ENCODE peak calls at places on chromosomes 6 and 20, in five cellular contexts. One of them, this sample, is unnamed.

GRCh38 chr6:133814797-133815196 is 74.1 kb upstream of the TCF21 start:
- DNase-seq in GM12878: no peak
- DNase-seq in progenitor cell of endocrine pancreas: no peak
- DNase-seq in HFF-Myc: no peak
- DNase-seq in Calu3: peak; percentile 4
- DNase-seq in this sample: peak; percentile 44

GRCh38 chr6:7148100-7148822 is 40.5 kb downstream of the RREB1 start:
- DNase-seq in GM12878: no peak
- DNase-seq in progenitor cell of endocrine pancreas: no peak
- DNase-seq in HFF-Myc: no peak
- DNase-seq in Calu3: no peak
- DNase-seq in this sample: peak; percentile 71

GRCh38 chr6:148628251-148628650 is 118.6 kb upstream of the UST start:
- DNase-seq in GM12878: no peak
- DNase-seq in progenitor cell of endocrine pancreas: no peak
- DNase-seq in HFF-Myc: no peak
- DNase-seq in Calu3: no peak
- DNase-seq in this sample: no peak

GRCh38 chr20:58670097-58670496 is 19.0 kb downstream of the STX16 start:
- DNase-seq in GM12878: no peak
- DNase-seq in progenitor cell of endocrine pancreas: no peak
- DNase-seq in HFF-Myc: no peak
- DNase-seq in Calu3: no peak
- DNase-seq in this sample: peak; percentile 5

GRCh38 chr6:152863618-152864326 is 113.2 kb downstream of the VIP start:
- DNase-seq in GM12878: peak; percentile 8
- DNase-seq in progenitor cell of endocrine pancreas: peak; percentile 41
- DNase-seq in HFF-Myc: peak; percentile 56
- DNase-seq in Calu3: peak; percentile 50
- DNase-seq in this sample: peak; percentile 65

GRCh38 chr6:139303176-139303575 is 11.4 kb upstream of the TXLNB start:
- DNase-seq in GM12878: no peak
- DNase-seq in progenitor cell of endocrine pancreas: no peak
- DNase-seq in HFF-Myc: no peak
- DNase-seq in Calu3: no peak
- DNase-seq in this sample: no peak

GRCh38 chr6:74638467-74638866 is 567.4 kb downstream of the COL12A1 start:
- DNase-seq in GM12878: no peak
- DNase-seq in progenitor cell of endocrine pancreas: no peak
- DNase-seq in HFF-Myc: peak; percentile 37
- DNase-seq in Calu3: no peak
- DNase-seq in this sample: no peak

GRCh38 chr6:170057961-170058877 is 232.7 kb downstream of the DLL1 start:
- DNase-seq in GM12878: no peak
- DNase-seq in progenitor cell of endocrine pancreas: no peak
- DNase-seq in HFF-Myc: no peak
- DNase-seq in Calu3: no peak
- DNase-seq in this sample: no peak

GRCh38 chr6:124226396-124226795 is 422.7 kb downstream of the NKAIN2 start:
- DNase-seq in GM12878: no peak
- DNase-seq in progenitor cell of endocrine pancreas: no peak
- DNase-seq in HFF-Myc: no peak
- DNase-seq in Calu3: no peak
- DNase-seq in this sample: no peak

GRCh38 chr6:12595161-12595792 is 121.3 kb upstream of the PHACTR1 start:
- DNase-seq in GM12878: no peak
- DNase-seq in progenitor cell of endocrine pancreas: no peak
- DNase-seq in HFF-Myc: peak; percentile 40
- DNase-seq in Calu3: no peak
- DNase-seq in this sample: peak; percentile 71

GRCh38 chr20:62265365-62265764 is 27.0 kb downstream of the OSBPL2 start:
- DNase-seq in GM12878: no peak
- DNase-seq in progenitor cell of endocrine pancreas: no peak
- DNase-seq in HFF-Myc: no peak
- DNase-seq in Calu3: no peak
- DNase-seq in this sample: no peak

GRCh38 chr6:21402368-21402767 is 191.2 kb upstream of the SOX4 start:
- DNase-seq in GM12878: peak; percentile 30
- DNase-seq in progenitor cell of endocrine pancreas: no peak
- DNase-seq in HFF-Myc: peak; percentile 36
- DNase-seq in Calu3: no peak
- DNase-seq in this sample: peak; percentile 6

GRCh38 chr6:79377830-79378460 is 143.5 kb upstream of the HMGN3 start:
- DNase-seq in GM12878: no peak
- DNase-seq in progenitor cell of endocrine pancreas: no peak
- DNase-seq in HFF-Myc: no peak
- DNase-seq in Calu3: peak; percentile 29
- DNase-seq in this sample: no peak

GRCh38 chr6:143290206-143290605 is 160.3 kb downstream of the ADAT2 start:
- DNase-seq in GM12878: no peak
- DNase-seq in progenitor cell of endocrine pancreas: no peak
- DNase-seq in HFF-Myc: no peak
- DNase-seq in Calu3: no peak
- DNase-seq in this sample: no peak

GRCh38 chr6:145836170-145836569 is 21.6 kb upstream of the FBXO30 start:
- DNase-seq in GM12878: no peak
- DNase-seq in progenitor cell of endocrine pancreas: no peak
- DNase-seq in HFF-Myc: no peak
- DNase-seq in Calu3: no peak
- DNase-seq in this sample: peak; percentile 56

GRCh38 chr20:43751167-43752050 is 24.6 kb upstream of the GTSF1L start:
- DNase-seq in GM12878: peak; percentile 99
- DNase-seq in progenitor cell of endocrine pancreas: no peak
- DNase-seq in HFF-Myc: peak; percentile 51
- DNase-seq in Calu3: no peak
- DNase-seq in this sample: peak; percentile 92

GRCh38 chr6:165767228-165767627 is 104.2 kb upstream of the PDE10A start:
- DNase-seq in GM12878: no peak
- DNase-seq in progenitor cell of endocrine pancreas: no peak
- DNase-seq in HFF-Myc: no peak
- DNase-seq in Calu3: no peak
- DNase-seq in this sample: no peak

GRCh38 chr6:117504478-117505144 is 22.1 kb downstream of the DCBLD1 start:
- DNase-seq in GM12878: no peak
- DNase-seq in progenitor cell of endocrine pancreas: no peak
- DNase-seq in HFF-Myc: no peak
- DNase-seq in Calu3: no peak
- DNase-seq in this sample: no peak

GRCh38 chr20:41181567-41181966 is 44.2 kb downstream of the PLCG1 start:
- DNase-seq in GM12878: no peak
- DNase-seq in progenitor cell of endocrine pancreas: peak; percentile 5
- DNase-seq in HFF-Myc: no peak
- DNase-seq in Calu3: no peak
- DNase-seq in this sample: no peak

GRCh38 chr6:112933947-112934346 is 586.8 kb downstream of the RFPL4B start:
- DNase-seq in GM12878: no peak
- DNase-seq in progenitor cell of endocrine pancreas: no peak
- DNase-seq in HFF-Myc: no peak
- DNase-seq in Calu3: no peak
- DNase-seq in this sample: no peak

GRCh38 chr20:60240986-60241385 is 282.8 kb downstream of the CDH26 start:
- DNase-seq in GM12878: no peak
- DNase-seq in progenitor cell of endocrine pancreas: no peak
- DNase-seq in HFF-Myc: no peak
- DNase-seq in Calu3: no peak
- DNase-seq in this sample: no peak

GRCh38 chr6:25419879-25420278 is 140.7 kb downstream of the CARMIL1 start:
- DNase-seq in GM12878: no peak
- DNase-seq in progenitor cell of endocrine pancreas: no peak
- DNase-seq in HFF-Myc: no peak
- DNase-seq in Calu3: no peak
- DNase-seq in this sample: no peak

GRCh38 chr6:142851601-142852000 is 93.4 kb downstream of the HIVEP2 start:
- DNase-seq in GM12878: peak; percentile 41
- DNase-seq in progenitor cell of endocrine pancreas: no peak
- DNase-seq in HFF-Myc: no peak
- DNase-seq in Calu3: no peak
- DNase-seq in this sample: no peak

GRCh38 chr20:33166533-33167113 is 1.3 kb upstream of the BPIFA2 start:
- DNase-seq in GM12878: no peak
- DNase-seq in progenitor cell of endocrine pancreas: no peak
- DNase-seq in HFF-Myc: no peak
- DNase-seq in Calu3: no peak
- DNase-seq in this sample: no peak

GRCh38 chr20:62571667-62572344 is 70.5 kb upstream of the SLCO4A1 start:
- DNase-seq in GM12878: no peak
- DNase-seq in progenitor cell of endocrine pancreas: no peak
- DNase-seq in HFF-Myc: no peak
- DNase-seq in Calu3: peak; percentile 48
- DNase-seq in this sample: no peak

GRCh38 chr6:39370021-39370420 is 47.5 kb upstream of the KCNK16 start:
- DNase-seq in GM12878: no peak
- DNase-seq in progenitor cell of endocrine pancreas: no peak
- DNase-seq in HFF-Myc: no peak
- DNase-seq in Calu3: no peak
- DNase-seq in this sample: no peak
- TF ChIP-seq CTCF in GM12878: no peak
- TF ChIP-seq CTCF in progenitor cell of endocrine pancreas: peak; percentile 32
- TF ChIP-seq CTCF in HFF-Myc: peak; percentile 41
- TF ChIP-seq CTCF in Calu3: no peak
- TF ChIP-seq CTCF in this sample: peak; percentile 37

GRCh38 chr6:43768506-43768860 is 1.5 kb upstream of the VEGFA start:
- DNase-seq in GM12878: no peak
- DNase-seq in progenitor cell of endocrine pancreas: no peak
- DNase-seq in HFF-Myc: no peak
- DNase-seq in Calu3: no peak
- DNase-seq in this sample: no peak

GRCh38 chr6:43769526-43770416 is at the start of gene VEGFA:
- DNase-seq in GM12878: peak; percentile 64
- DNase-seq in progenitor cell of endocrine pancreas: peak; percentile 90
- DNase-seq in HFF-Myc: peak; percentile 66
- DNase-seq in Calu3: peak; percentile 97
- DNase-seq in this sample: peak; percentile 81

GRCh38 chr6:43770417-43771209 is 602 bp downstream of the VEGFA start:
- DNase-seq in GM12878: no peak
- DNase-seq in progenitor cell of endocrine pancreas: peak; percentile 28
- DNase-seq in HFF-Myc: no peak
- DNase-seq in Calu3: peak; percentile 81
- DNase-seq in this sample: peak; percentile 42

GRCh38 chr6:43767553-43768505 is 2.2 kb upstream of the VEGFA start:
- DNase-seq in GM12878: no peak
- DNase-seq in progenitor cell of endocrine pancreas: no peak
- DNase-seq in HFF-Myc: no peak
- DNase-seq in Calu3: no peak
- DNase-seq in this sample: no peak

GRCh38 chr6:43768983-43769525 is 957 bp upstream of the VEGFA start:
- DNase-seq in GM12878: no peak
- DNase-seq in progenitor cell of endocrine pancreas: no peak
- DNase-seq in HFF-Myc: peak; percentile 71
- DNase-seq in Calu3: no peak
- DNase-seq in this sample: peak; percentile 10
- TF ChIP-seq CTCF in GM12878: no peak
- TF ChIP-seq CTCF in progenitor cell of endocrine pancreas: no peak
- TF ChIP-seq CTCF in HFF-Myc: no peak
- TF ChIP-seq CTCF in Calu3: no peak
- TF ChIP-seq CTCF in this sample: no peak

DNA sequence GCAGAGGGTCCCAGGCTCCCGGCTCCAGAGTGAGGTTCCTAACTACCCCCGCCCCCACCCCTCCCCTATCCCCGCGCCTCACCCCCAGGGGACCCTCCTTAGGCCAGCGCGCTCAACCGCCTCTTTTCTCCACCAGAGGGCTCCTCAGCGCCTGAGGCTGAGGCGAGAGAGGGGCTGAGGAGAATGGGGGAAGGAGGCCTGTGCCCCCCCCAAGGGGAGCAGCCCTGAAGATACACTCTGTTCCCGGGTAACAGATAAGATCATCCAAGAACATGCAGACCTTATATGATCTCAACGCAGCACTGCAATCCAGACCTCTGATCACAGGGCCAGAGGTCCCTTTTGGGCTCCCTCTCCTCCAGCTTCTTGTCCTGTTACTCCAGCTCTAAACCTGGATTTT is 43.3 kb upstream of the MRPS10 start:
- DNase-seq in GM12878: no peak
- DNase-seq in progenitor cell of endocrine pancreas: peak; percentile 26
- DNase-seq in HFF-Myc: no peak
- DNase-seq in Calu3: peak; percentile 60
- DNase-seq in this sample: no peak
- TF ChIP-seq CTCF in GM12878: no peak
- TF ChIP-seq CTCF in progenitor cell of endocrine pancreas: peak; percentile 62
- TF ChIP-seq CTCF in HFF-Myc: peak; percentile 45
- TF ChIP-seq CTCF in Calu3: peak; percentile 83
- TF ChIP-seq CTCF in this sample: peak; percentile 78

GRCh38 chr20:7976015-7976414 is 35.8 kb upstream of the HAO1 start:
- DNase-seq in GM12878: no peak
- DNase-seq in progenitor cell of endocrine pancreas: no peak
- DNase-seq in HFF-Myc: no peak
- DNase-seq in Calu3: no peak
- DNase-seq in this sample: no peak

GRCh38 chr20:7980332-7981046 is 39.1 kb downstream of the TMX4 start:
- DNase-seq in GM12878: no peak
- DNase-seq in progenitor cell of endocrine pancreas: no peak
- DNase-seq in HFF-Myc: no peak
- DNase-seq in Calu3: peak; percentile 12
- DNase-seq in this sample: peak; percentile 38

GRCh38 chr20:7985916-7986315 is 33.6 kb downstream of the TMX4 start:
- DNase-seq in GM12878: no peak
- DNase-seq in progenitor cell of endocrine pancreas: no peak
- DNase-seq in HFF-Myc: no peak
- DNase-seq in Calu3: no peak
- DNase-seq in this sample: no peak

GRCh38 chr20:7984192-7984591 is 35.4 kb downstream of the TMX4 start:
- DNase-seq in GM12878: no peak
- DNase-seq in progenitor cell of endocrine pancreas: no peak
- DNase-seq in HFF-Myc: no peak
- DNase-seq in Calu3: no peak
- DNase-seq in this sample: no peak

DNA sequence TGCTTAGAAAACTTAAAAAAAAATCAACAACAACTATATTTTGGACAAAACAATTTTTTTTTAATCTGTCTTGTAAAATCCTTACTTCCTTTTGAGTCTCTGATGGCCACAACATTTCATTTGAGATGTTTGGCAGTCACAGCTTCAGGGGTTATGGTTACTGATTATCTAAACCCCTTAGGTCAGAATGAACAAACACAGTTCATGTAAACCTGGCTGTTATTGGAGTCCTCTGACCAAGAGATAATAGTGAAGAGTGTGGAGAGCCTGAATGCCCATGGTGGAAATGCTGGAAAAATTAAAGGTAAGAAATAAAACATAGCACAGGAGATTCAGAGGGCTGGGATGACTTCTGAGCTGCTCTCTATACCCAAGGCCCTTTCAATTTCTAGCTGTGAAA is 38.2 kb downstream of the TMX4 start:
- DNase-seq in GM12878: no peak
- DNase-seq in progenitor cell of endocrine pancreas: no peak
- DNase-seq in HFF-Myc: no peak
- DNase-seq in Calu3: no peak
- DNase-seq in this sample: no peak
- TF ChIP-seq CTCF in GM12878: no peak
- TF ChIP-seq CTCF in progenitor cell of endocrine pancreas: no peak
- TF ChIP-seq CTCF in HFF-Myc: no peak
- TF ChIP-seq CTCF in Calu3: no peak
- TF ChIP-seq CTCF in this sample: no peak

GRCh38 chr20:56422131-56422823 is 10.2 kb downstream of the CASS4 start:
- DNase-seq in GM12878: no peak
- DNase-seq in progenitor cell of endocrine pancreas: no peak
- DNase-seq in HFF-Myc: peak; percentile 71
- DNase-seq in Calu3: peak; percentile 40
- DNase-seq in this sample: peak; percentile 79
- TF ChIP-seq CTCF in GM12878: no peak
- TF ChIP-seq CTCF in progenitor cell of endocrine pancreas: no peak
- TF ChIP-seq CTCF in HFF-Myc: no peak
- TF ChIP-seq CTCF in Calu3: no peak
- TF ChIP-seq CTCF in this sample: peak; percentile 40